ENCODE peak calls at places on chromosomes 16 and 17, in four cellular contexts. C, M, V and W are unnamed samples.

GRCh38 chr17:7864995-7865650 is 7.3 kb downstream of the CYB5D1 start:
- DNase-seq in M (no peak), C (no peak), V (no peak), W (no peak)

GRCh38 chr17:61583242-61583641 is 7.8 kb downstream of the NACA2 start:
- DNase-seq in M (no peak), V (peak), C (peak), W (peak)

GRCh38 chr17:14719942-14720341 is 419.1 kb downstream of the HS3ST3B1 start:
- DNase-seq in M (no peak), V (no peak), C (no peak), W (no peak)

GRCh38 chr17:45170976-45171337 is 9.3 kb downstream of the HEXIM2 start:
- DNase-seq in C (peak), V (peak), M (no peak), W (peak)

GRCh38 chr16:17607624-17608023 is 136.9 kb upstream of the XYLT1 start:
- DNase-seq in V (no peak), C (no peak), M (no peak), W (no peak)

GRCh38 chr16:86117756-86118155 is 218.8 kb downstream of the IRF8 start:
- DNase-seq in C (no peak), M (peak), V (no peak), W (no peak)

GRCh38 chr17:43475494-43476089 is 8.2 kb upstream of the DHX8 start:
- DNase-seq in M (no peak), V (no peak), C (no peak), W (no peak)

GRCh38 chr16:68737046-68737729 is at the start of gene CDH1:
- DNase-seq in C (no peak), V (peak), M (peak), W (no peak)

GRCh38 chr17:49035470-49036269 is 38.5 kb downstream of the IGF2BP1 start:
- DNase-seq in C (peak), M (peak), V (peak), W (peak)

GRCh38 chr16:88768041-88768876 is 16.8 kb downstream of the PIEZO1 start:
- DNase-seq in C (no peak), M (no peak), V (no peak), W (peak)

GRCh38 chr16:85686912-85687591 is 1.7 kb downstream of the GINS2 start:
- DNase-seq in V (no peak), M (no peak), C (no peak), W (no peak)

GRCh38 chr16:27080870-27081269 is 14.1 kb downstream of the C16orf82 start:
- DNase-seq in M (no peak), C (peak), V (peak), W (peak)

GRCh38 chr16:70430667-70431536 is 8.0 kb downstream of the ST3GAL2 start:
- DNase-seq in M (peak), V (no peak), C (no peak), W (no peak)

GRCh38 chr17:79907855-79908254 is 68.6 kb upstream of the CBX4 start:
- DNase-seq in V (no peak), M (no peak), C (peak), W (no peak)